ENCODE peak calls at places on chromosomes 7 and 10, in seven cellular contexts. Y is ovary, L is Calu3, W is progenitor cell of endocrine pancreas, J is type B pancreatic cell, U is GM12864, S is HCT116. H is an unnamed sample.

GRCh38 chr7:109545686-109546085 is 976.0 kb downstream of the DNAJB9 start:
- DNase-seq in L (no peak), W (no peak), S (no peak), U (no peak), Y (no peak), J (no peak), H (no peak)

GRCh38 chr10:1188556-1189135 is 132.5 kb downstream of the WDR37 start:
- DNase-seq in L (no peak), S (no peak), J (no peak), Y (no peak), U (no peak), W (no peak), H (no peak)

GRCh38 chr7:40749877-40750276 is 615.1 kb downstream of the SUGCT start:
- DNase-seq in U (no peak), L (no peak), W (no peak), J (no peak), Y (no peak), S (no peak), H (no peak)

GRCh38 chr7:77415822-77416620 is at the start of gene GSAP:
- DNase-seq in S (no peak), U (no peak), W (peak; percentile 42), L (peak; percentile 67), Y (peak; percentile 47), J (no peak), H (peak; percentile 84)

GRCh38 chr10:22252801-22253577 is 35.2 kb upstream of the EBLN1 start:
- DNase-seq in J (peak; percentile 69), Y (peak; percentile 44), W (peak; percentile 11), S (no peak), U (no peak), L (peak; percentile 27), H (peak; percentile 63)

GRCh38 chr7:1279041-1279440 is 46.4 kb downstream of the UNCX start:
- DNase-seq in U (no peak), Y (no peak), W (no peak), L (no peak), S (no peak), J (no peak), H (no peak)

GRCh38 chr7:5523052-5523711 is 99.5 kb upstream of the TNRC18 start:
- DNase-seq in S (no peak), Y (no peak), W (no peak), L (peak; percentile 66), U (no peak), J (no peak), H (no peak)

GRCh38 chr10:97563337-97563736 is 9.2 kb upstream of the ANKRD2 start:
- DNase-seq in U (no peak), J (no peak), L (no peak), S (no peak), Y (no peak), W (no peak), H (no peak)

DNA sequence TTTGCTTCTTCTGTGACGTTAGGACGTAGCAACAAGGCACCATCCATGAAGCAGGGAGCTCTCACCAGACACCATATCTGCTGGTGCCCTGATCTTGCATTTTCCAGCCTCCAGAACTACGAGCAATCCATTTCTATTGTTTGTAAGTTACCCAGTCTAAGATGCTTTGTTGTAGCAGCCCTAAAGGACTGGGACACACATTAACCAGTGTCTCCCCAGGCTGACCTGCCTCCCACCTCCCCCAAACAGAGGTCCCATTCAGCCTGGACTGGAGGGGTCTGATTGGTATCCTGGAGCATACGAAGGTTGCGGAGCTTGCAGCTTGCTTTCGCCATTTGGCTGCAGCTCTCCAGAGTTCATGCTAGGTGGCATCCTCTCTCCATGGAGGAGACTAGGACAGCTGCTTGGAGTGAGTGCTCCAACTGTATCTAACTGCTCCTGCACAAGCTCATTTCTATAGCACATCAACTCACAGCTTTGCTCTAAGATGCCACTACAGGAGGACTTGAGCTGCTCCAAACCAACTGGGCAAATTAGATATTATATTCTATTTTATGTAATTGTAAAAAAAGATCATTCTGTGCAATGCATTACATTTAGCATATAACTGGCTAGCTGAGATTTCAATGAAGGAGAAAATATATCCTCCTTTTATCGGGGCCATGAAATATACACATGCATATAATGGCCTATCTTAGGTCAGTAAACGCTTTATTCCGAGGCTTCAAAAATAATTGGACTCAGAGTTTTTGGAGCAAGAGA is 8.0 kb upstream of the GRK5 start:
- DNase-seq in Y (peak; percentile 76), U (no peak), S (peak; percentile 77), W (peak; percentile 40), L (peak; percentile 44), J (peak; percentile 73), H (peak; percentile 63)
- TF ChIP-seq CTCF in Y (peak; percentile 78), U (peak; percentile 84), S (peak; percentile 90), W (peak; percentile 74), L (no peak), J (peak; percentile 84), H (peak; percentile 79)

DNA sequence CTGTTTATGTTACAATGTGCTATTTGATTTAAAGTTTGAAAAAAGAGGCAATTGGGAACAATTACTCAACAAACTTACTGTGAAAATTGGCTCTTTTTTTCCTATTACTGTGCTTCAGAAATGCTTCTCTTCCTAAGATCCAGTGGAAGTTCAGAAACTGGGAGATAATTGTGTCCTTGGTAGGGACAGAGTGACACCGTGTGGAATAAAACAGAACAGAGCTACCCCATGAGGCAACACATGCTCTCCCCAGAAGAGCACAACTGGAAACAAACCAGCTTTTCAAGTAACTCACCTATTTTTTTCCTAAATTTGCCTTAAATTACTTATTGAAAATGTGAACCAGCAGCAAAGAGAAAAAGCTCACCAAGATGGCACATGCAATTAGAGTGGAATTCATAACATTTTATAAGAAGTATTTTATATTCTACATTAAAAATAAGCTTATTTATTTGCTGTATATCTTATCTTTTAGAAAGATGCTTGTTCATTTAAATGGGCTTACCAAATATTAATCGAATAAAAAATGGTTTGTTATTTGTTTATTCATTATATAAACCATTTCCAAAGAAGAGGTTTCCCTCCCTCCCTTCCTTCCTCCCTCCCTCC is 346.1 kb upstream of the ANKRD30A start:
- DNase-seq in L (peak; percentile 19), U (no peak), W (peak; percentile 35), Y (peak; percentile 36), J (no peak), S (no peak), H (no peak)
- TF ChIP-seq CTCF in L (no peak), U (no peak), W (peak; percentile 88), Y (peak; percentile 68), J (peak; percentile 91), S (no peak), H (peak; percentile 5)

GRCh38 chr7:23357190-23358093 is 58.3 kb downstream of the MALSU1 start:
- DNase-seq in L (no peak), W (no peak), U (no peak), S (peak; percentile 43), Y (no peak), J (no peak), H (peak; percentile 48)
- TF ChIP-seq CTCF in L (peak; percentile 50), W (peak; percentile 58), U (peak; percentile 11), S (peak; percentile 58), Y (no peak), J (peak; percentile 66), H (peak; percentile 39)

DNA sequence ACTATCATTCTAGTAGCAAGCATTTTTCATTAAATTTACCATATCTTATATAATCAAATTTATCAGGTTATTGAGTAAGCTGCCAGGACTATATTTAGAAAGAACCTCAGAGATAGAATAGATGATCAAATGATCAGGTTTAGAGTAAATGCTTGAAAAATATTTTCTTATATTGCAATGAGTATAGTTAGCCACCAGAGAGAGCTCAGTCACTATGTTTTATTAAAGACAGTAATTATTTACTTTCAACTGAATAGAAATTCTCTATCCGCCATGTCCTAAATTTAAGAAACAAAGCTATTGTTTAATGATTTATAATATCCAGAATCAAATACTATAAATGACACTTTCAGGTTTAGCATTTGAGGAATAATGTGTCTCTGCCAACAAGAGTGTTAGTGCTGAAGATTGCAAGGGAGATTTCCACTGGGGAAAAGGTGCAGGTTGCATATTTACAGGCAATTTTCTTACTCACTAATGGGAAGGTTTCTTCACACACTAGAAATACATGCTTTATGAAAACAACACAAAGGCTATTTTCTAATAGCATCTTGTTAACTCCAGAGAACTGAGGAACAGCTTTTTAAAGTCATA is 184.7 kb downstream of the DGKB start:
- DNase-seq in W (no peak), S (no peak), L (no peak), U (no peak), J (no peak), Y (no peak), H (no peak)
- TF ChIP-seq CTCF in W (peak; percentile 75), S (peak; percentile 64), L (peak; percentile 49), U (peak; percentile 7), J (peak; percentile 82), Y (no peak), H (peak; percentile 46)